ENCODE peak calls at places on chromosomes 5 and 9, in nine cellular contexts. V is A673, Z is uterus, F is dorsolateral prefrontal cortex, C is brain microvascular endothelial cell, S is SK-N-SH, Y is body of pancreas, T is heart right ventricle, N is AG04450. G is an unnamed sample. For H3K27me3, the result is how much of the 10 kb centered on the place peaks cover.

GRCh38 chr5:145936401-145937131 is at the start of gene SH3RF2:
- DNase-seq in V (peak), Z (no peak), F (peak), C (peak), S (no peak), Y (peak), T (peak), N (peak), G (peak)

GRCh38 chr5:52856564-52856963 is 68.8 kb downstream of the ITGA1 start:
- DNase-seq in V (peak), Z (no peak), F (no peak), C (no peak), S (no peak), Y (no peak), T (no peak), N (no peak), G (no peak)

GRCh38 chr9:18457498-18457897 is 16.5 kb upstream of the ADAMTSL1 start:
- DNase-seq in V (no peak), Z (no peak), F (no peak), C (no peak), S (no peak), Y (no peak), T (no peak), N (no peak), G (no peak)

GRCh38 chr5:18050344-18050743 is 416.1 kb downstream of the TAF11L14 start:
- DNase-seq in V (no peak), Z (no peak), F (no peak), C (no peak), S (no peak), Y (no peak), T (no peak), N (no peak), G (no peak)

GRCh38 chr5:6715758-6716633 is 2.8 kb downstream of the TENT4A start:
- DNase-seq in V (no peak), Z (peak), F (no peak), C (no peak), S (no peak), Y (no peak), T (no peak), N (no peak), G (peak)

GRCh38 chr9:114097613-114098020 is 1.5 kb downstream of the KIF12 start:
- DNase-seq in V (peak), Z (no peak), F (no peak), C (no peak), S (peak), Y (peak), T (no peak), N (no peak), G (no peak)

GRCh38 chr9:89629096-89629976 is 24.5 kb downstream of the GADD45G start:
- DNase-seq in V (no peak), Z (no peak), F (no peak), C (no peak), S (no peak), Y (no peak), T (no peak), N (no peak), G (no peak)

GRCh38 chr9:36017278-36017677 is 19.4 kb upstream of the RECK start:
- DNase-seq in V (no peak), Z (no peak), F (no peak), C (no peak), S (no peak), Y (no peak), T (no peak), N (no peak), G (no peak)

GRCh38 chr9:78118742-78119473 is 87.3 kb upstream of the GNAQ start:
- DNase-seq in V (no peak), Z (no peak), F (no peak), C (no peak), S (no peak), Y (no peak), T (no peak), N (no peak), G (no peak)

DNA sequence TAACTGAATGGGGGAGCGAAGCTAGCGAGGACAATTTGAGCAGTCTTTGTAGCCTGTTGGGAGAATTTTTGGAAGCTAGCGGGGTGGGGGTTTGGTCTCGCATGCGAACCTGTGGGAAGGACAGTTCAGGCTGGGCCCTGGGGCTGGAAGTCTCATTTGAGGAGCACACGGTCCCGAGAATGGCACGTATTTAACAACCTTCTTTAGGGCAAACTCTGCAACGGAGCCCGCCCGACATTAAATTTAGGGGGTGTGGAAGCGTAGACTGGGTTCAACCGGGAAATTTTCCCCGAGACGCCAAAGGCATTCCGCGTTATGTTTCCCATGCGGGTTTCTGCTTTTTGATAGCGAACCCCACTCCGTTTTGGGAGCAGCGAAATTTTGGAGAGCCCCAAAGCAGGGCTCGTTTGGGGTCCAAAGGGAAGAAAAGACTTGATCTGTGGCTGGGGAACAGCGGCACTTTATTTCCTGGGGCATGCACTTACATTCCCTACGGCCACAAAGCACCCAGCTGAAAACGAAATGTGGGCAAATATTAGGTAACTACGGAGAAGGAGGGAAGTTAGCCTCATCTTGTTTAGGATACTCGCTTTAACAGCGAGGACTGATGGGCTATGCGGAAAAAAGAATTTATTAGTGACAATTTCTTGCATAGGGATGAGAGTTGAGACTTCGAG is 35.3 kb upstream of the NFIB start:
- DNase-seq in V (no peak), Z (no peak), F (no peak), C (no peak), S (peak), Y (no peak), T (no peak), N (no peak), G (no peak)
- H3K27me3 ChIP-seq in V (under half), Z (under half), F (under half), C (half or more), S (under half), Y (under half), T (under half), N (half or more), G (under half)

GRCh38 chr9:99000480-99001395 is 57.0 kb downstream of the COL15A1 start:
- DNase-seq in V (peak), Z (no peak), F (no peak), C (peak), S (peak), Y (peak), T (peak), N (no peak), G (no peak)
- TF ChIP-seq CTCF in V (peak), Z (peak), F (peak), C (peak), S (peak), Y (peak), T (peak), N (peak), G (peak)

GRCh38 chr5:163914911-163915310 is 409.5 kb downstream of the MAT2B start:
- DNase-seq in V (no peak), Z (no peak), F (no peak), C (no peak), S (no peak), Y (no peak), T (no peak), N (no peak), G (no peak)

GRCh38 chr5:163916856-163917255 is 411.4 kb downstream of the MAT2B start:
- DNase-seq in V (no peak), Z (no peak), F (no peak), C (no peak), S (no peak), Y (no peak), T (no peak), N (no peak), G (no peak)

GRCh38 chr5:163916376-163916775 is 411.0 kb downstream of the MAT2B start:
- DNase-seq in V (no peak), Z (no peak), F (no peak), C (no peak), S (no peak), Y (no peak), T (no peak), N (no peak), G (peak)

GRCh38 chr5:163913548-163913947 is 408.1 kb downstream of the MAT2B start:
- DNase-seq in V (no peak), Z (no peak), F (no peak), C (no peak), S (no peak), Y (no peak), T (no peak), N (no peak), G (no peak)

GRCh38 chr5:163915481-163915961 is 410.1 kb downstream of the MAT2B start:
- DNase-seq in V (no peak), Z (no peak), F (no peak), C (no peak), S (no peak), Y (no peak), T (no peak), N (peak), G (no peak)
- H3K4me3 ChIP-seq in V (no peak), Z (no peak), F (no peak), C (no peak), S (no peak), Y (no peak), T (no peak), N (no peak), G (no peak)

GRCh38 chr9:34956648-34957047 is 1.4 kb upstream of the PHF24 start:
- DNase-seq in V (no peak), Z (no peak), F (no peak), C (no peak), S (no peak), Y (no peak), T (no peak), N (no peak), G (no peak)
- H3K27me3 ChIP-seq in V (half or more), Z (under half), F (under half), C (half or more), S (under half), Y (under half), T (under half), N (half or more), G (under half)

GRCh38 chr5:139392678-139393496 is 2.0 kb downstream of the PROB1 start:
- DNase-seq in V (peak), Z (no peak), F (no peak), C (peak), S (peak), Y (peak), T (peak), N (no peak), G (peak)

GRCh38 chr5:139394654-139395566 is at the start of gene PROB1:
- DNase-seq in V (no peak), Z (no peak), F (no peak), C (no peak), S (no peak), Y (no peak), T (peak), N (no peak), G (no peak)

GRCh38 chr5:139393497-139394122 is 1.3 kb downstream of the PROB1 start:
- DNase-seq in V (peak), Z (no peak), F (no peak), C (no peak), S (peak), Y (no peak), T (no peak), N (no peak), G (no peak)

GRCh38 chr5:139395844-139396640 is 1.1 kb upstream of the PROB1 start:
- DNase-seq in V (no peak), Z (no peak), F (no peak), C (no peak), S (no peak), Y (no peak), T (no peak), N (no peak), G (no peak)

DNA sequence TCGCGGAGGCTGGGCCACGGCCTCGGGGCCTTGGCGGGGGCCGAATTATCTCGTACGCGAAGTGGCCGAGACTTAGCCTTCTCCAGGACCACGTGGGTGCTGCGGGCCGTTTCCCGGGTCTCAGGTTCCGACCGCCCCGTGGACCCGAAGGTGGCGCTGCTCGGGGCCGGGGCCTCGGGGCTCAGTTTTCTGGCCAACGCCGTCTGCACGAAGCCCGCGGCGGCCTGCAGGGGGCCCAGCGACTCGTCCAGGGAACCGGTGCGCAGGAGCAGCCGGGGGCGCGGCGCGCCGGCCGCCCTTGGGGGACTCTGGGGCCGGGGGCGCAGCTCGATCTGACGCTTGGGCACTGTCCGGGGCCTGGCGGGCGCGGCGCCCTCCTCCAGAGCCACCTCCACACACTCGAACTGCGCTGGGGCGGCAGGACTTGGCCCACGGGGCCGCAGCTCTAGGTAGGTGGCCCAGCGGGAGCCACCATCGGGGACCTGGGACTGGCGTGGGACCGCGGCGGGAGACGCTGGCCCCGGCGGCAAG is 716 bp downstream of the PROB1 start:
- DNase-seq in V (peak), Z (peak), F (no peak), C (no peak), S (peak), Y (no peak), T (peak), N (no peak), G (no peak)
- TF ChIP-seq CTCF in V (peak), Z (no peak), F (peak), C (peak), S (peak), Y (no peak), T (peak), N (peak), G (peak)

GRCh38 chr5:138466058-138466899 is 1.0 kb downstream of the EGR1 start:
- DNase-seq in V (peak), Z (no peak), F (no peak), C (no peak), S (peak), Y (peak), T (no peak), N (peak), G (peak)

GRCh38 chr5:138467711-138468132 is 2.4 kb downstream of the EGR1 start:
- DNase-seq in V (peak), Z (no peak), F (no peak), C (no peak), S (peak), Y (no peak), T (no peak), N (peak), G (no peak)

GRCh38 chr5:138468133-138468965 is 3.1 kb downstream of the EGR1 start:
- DNase-seq in V (peak), Z (no peak), F (no peak), C (no peak), S (no peak), Y (peak), T (no peak), N (peak), G (no peak)

GRCh38 chr5:138465288-138466057 is at the start of gene EGR1:
- DNase-seq in V (peak), Z (peak), F (peak), C (peak), S (peak), Y (peak), T (peak), N (peak), G (peak)

DNA sequence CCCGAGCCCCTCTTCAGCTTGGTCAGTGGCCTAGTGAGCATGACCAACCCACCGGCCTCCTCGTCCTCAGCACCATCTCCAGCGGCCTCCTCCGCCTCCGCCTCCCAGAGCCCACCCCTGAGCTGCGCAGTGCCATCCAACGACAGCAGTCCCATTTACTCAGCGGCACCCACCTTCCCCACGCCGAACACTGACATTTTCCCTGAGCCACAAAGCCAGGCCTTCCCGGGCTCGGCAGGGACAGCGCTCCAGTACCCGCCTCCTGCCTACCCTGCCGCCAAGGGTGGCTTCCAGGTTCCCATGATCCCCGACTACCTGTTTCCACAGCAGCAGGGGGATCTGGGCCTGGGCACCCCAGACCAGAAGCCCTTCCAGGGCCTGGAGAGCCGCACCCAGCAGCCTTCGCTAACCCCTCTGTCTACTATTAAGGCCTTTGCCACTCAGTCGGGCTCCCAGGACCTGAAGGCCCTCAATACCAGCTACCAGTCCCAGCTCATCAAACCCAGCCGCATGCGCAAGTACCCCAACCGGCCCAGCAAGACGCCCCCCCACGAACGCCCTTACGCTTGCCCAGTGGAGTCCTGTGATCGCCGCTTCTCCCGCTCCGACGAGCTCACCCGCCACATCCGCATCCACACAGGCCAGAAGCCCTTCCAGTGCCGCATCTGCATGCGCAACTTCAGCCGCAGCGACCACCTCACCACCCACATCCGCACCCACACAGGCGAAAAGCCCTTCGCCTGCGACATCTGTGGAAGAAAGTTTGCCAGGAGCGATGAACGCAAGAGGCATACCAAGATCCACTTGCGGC is 1.8 kb downstream of the EGR1 start:
- DNase-seq in V (peak), Z (no peak), F (no peak), C (no peak), S (peak), Y (peak), T (no peak), N (peak), G (no peak)
- H3K4me3 ChIP-seq in V (peak), Z (peak), F (peak), C (peak), S (peak), Y (peak), T (no peak), N (peak), G (peak)

GRCh38 chr9:126116351-126117157 is 210.1 kb upstream of the MVB12B start:
- DNase-seq in V (no peak), Z (no peak), F (no peak), C (no peak), S (peak), Y (no peak), T (no peak), N (no peak), G (peak)
- H3K27me3 ChIP-seq in V (half or more), Z (under half), F (under half), C (under half), S (under half), Y (under half), T (under half), N (under half), G (under half)

GRCh38 chr9:1102010-1102712 is 52.0 kb downstream of the DMRT2 start:
- DNase-seq in V (no peak), Z (no peak), F (no peak), C (no peak), S (no peak), Y (no peak), T (no peak), N (no peak), G (no peak)
- TF ChIP-seq CTCF in V (no peak), Z (no peak), F (no peak), C (no peak), S (no peak), Y (no peak), T (no peak), N (no peak), G (no peak)

DNA sequence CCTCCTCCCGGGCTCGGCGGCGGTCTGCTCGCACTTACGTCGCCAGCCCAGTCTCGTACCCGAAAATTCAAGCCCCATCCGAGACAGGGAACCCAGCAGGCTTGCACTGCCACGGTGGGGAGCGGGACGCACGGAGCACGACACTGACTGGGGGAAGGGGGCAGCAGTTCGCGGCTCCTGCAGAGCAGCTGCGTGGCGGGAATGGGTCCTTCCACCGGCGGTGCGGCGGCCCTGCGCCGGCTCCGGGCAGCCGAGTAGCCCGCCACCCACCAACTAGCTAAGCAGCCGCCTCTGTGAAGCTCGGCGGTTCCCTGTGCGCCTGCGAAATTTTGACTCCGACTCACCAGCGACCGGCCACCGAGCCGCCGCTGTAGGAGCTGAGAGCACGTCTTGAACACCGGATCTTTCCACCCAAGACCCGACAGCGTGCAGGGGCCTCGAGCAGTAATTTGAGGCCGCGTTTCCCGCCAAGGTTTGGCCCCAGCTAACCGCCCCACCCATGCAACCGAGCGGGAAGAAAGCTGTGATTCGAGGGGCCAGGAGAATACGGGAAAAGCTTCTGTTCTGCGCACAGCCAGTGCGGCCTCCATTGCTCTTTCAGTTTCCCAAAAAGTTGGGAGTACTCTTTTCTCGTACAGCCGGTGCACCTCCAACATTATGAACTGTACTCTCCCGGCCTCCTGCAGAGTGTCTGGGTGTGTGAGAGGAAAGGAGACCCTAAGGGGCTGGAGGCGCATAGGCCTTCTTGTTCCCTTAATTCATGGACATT is 3.7 kb downstream of the MCIDAS start:
- DNase-seq in V (no peak), Z (no peak), F (no peak), C (no peak), S (peak), Y (no peak), T (no peak), N (no peak), G (no peak)
- H3K4me3 ChIP-seq in V (no peak), Z (no peak), F (peak), C (no peak), S (no peak), Y (no peak), T (no peak), N (no peak), G (no peak)

DNA sequence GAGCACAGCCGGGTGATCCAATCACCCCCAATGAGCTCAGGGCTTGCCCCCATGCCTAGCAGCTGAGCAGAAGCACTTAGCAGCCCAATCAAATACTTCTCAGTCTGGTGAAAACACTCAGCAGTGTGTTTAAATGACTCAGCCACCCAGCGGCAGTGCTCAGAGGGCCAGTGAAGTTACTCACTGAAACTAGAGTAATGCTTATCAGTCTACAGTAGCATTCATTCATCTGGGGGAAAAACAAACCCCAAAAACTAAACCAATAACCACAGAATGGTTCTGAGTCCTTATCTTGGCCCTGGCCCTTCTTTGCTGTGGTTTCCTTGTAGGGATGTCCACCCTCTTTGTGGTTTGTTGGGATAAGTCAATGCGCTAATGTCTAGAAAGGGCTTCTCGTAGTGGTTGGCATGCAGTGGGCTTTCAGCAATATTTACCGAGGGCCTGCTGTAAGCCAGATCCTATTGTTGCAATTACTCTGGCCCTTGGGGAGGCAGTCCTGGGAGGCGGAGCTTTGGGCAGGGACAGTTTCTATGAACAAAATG is 43.2 kb downstream of the LHX2 start:
- DNase-seq in V (no peak), Z (no peak), F (no peak), C (peak), S (no peak), Y (no peak), T (no peak), N (peak), G (no peak)
- H3K27me3 ChIP-seq in V (under half), Z (under half), F (under half), C (half or more), S (under half), Y (under half), T (under half), N (under half), G (under half)

G was measured in lung.